ENCODE peak calls at places on chromosomes 7 and 10, in ten cellular contexts. W is foreskin fibroblast; O is cardiac fibroblast; L is suprapubic skin; U is AG10803; P is CD8-positive, alpha-beta T cell; B is cardiac muscle cell; Q is retinal pigment epithelial cell; S is fibroblast of the aortic adventitia; E is adrenal gland. N is an unnamed sample.

GRCh38 chr10:110488944-110489343 is 8.8 kb upstream of the DUSP5 start:
- DNase-seq in W (no peak), O (no peak), L (no peak), U (no peak), P (no peak), B (no peak), Q (no peak), S (no peak), E (no peak), N (no peak)

GRCh38 chr10:103847909-103848468 is 7.4 kb downstream of the SH3PXD2A start:
- DNase-seq in W (no peak), O (no peak), L (no peak), U (no peak), P (no peak), B (no peak), Q (no peak), S (no peak), E (no peak), N (no peak)

GRCh38 chr10:132230557-132231210 is 43.9 kb downstream of the DPYSL4 start:
- DNase-seq in W (no peak), O (no peak), L (no peak), U (no peak), P (no peak), B (no peak), Q (no peak), S (no peak), E (no peak), N (no peak)

GRCh38 chr7:102152672-102153585 is 133.7 kb upstream of the SH2B2 start:
- DNase-seq in W (no peak), O (peak), L (no peak), U (peak), P (no peak), B (peak), Q (no peak), S (peak), E (no peak), N (no peak)

GRCh38 chr10:3365630-3366029 is 193.0 kb upstream of the PITRM1 start:
- DNase-seq in W (no peak), O (no peak), L (no peak), U (no peak), P (no peak), B (no peak), Q (no peak), S (peak), E (no peak), N (no peak)

GRCh38 chr10:60098676-60099601 is 192.6 kb upstream of the CCDC6 start:
- DNase-seq in W (no peak), O (no peak), L (no peak), U (no peak), P (no peak), B (no peak), Q (no peak), S (no peak), E (no peak), N (peak)

GRCh38 chr10:69499726-69500689 is 48.7 kb downstream of the TSPAN15 start:
- DNase-seq in W (no peak), O (no peak), L (no peak), U (no peak), P (no peak), B (no peak), Q (no peak), S (no peak), E (no peak), N (no peak)

GRCh38 chr7:132161231-132161915 is 414.9 kb downstream of the PLXNA4 start:
- DNase-seq in W (peak), O (peak), L (no peak), U (peak), P (no peak), B (peak), Q (no peak), S (no peak), E (peak), N (no peak)

GRCh38 chr7:50476953-50477625 is 26.9 kb upstream of the FIGNL1 start:
- DNase-seq in W (no peak), O (no peak), L (no peak), U (no peak), P (no peak), B (no peak), Q (no peak), S (no peak), E (no peak), N (no peak)

GRCh38 chr10:59741583-59741982 is 11.7 kb downstream of the MRLN start:
- DNase-seq in W (no peak), O (no peak), L (no peak), U (no peak), P (no peak), B (no peak), Q (no peak), S (no peak), E (no peak), N (no peak)

GRCh38 chr7:26180792-26181198 is 19.8 kb downstream of the HNRNPA2B1 start:
- DNase-seq in W (no peak), O (peak), L (no peak), U (no peak), P (no peak), B (peak), Q (no peak), S (no peak), E (peak), N (no peak)

GRCh38 chr7:43249808-43250145 is 137.3 kb downstream of the HECW1 start:
- DNase-seq in W (peak), O (no peak), L (no peak), U (peak), P (no peak), B (no peak), Q (no peak), S (peak), E (no peak), N (no peak)

GRCh38 chr10:29877798-29878491 is 181.4 kb downstream of the JCAD start:
- DNase-seq in W (no peak), O (peak), L (no peak), U (no peak), P (no peak), B (peak), Q (no peak), S (no peak), E (peak), N (no peak)

GRCh38 chr7:52925332-52925731 is 110.1 kb upstream of the POM121L12 start:
- DNase-seq in W (no peak), O (no peak), L (no peak), U (no peak), P (no peak), B (no peak), Q (no peak), S (no peak), E (no peak), N (no peak)

GRCh38 chr10:34260904-34261303 is 554.2 kb downstream of the PARD3 start:
- DNase-seq in W (no peak), O (no peak), L (no peak), U (no peak), P (no peak), B (no peak), Q (no peak), S (no peak), E (no peak), N (no peak)

GRCh38 chr7:65448824-65449504 is 75.3 kb downstream of the ZNF92 start:
- DNase-seq in W (peak), O (peak), L (no peak), U (peak), P (no peak), B (peak), Q (peak), S (peak), E (no peak), N (peak)

GRCh38 chr10:3236644-3237043 is 64.1 kb upstream of the PITRM1 start:
- DNase-seq in W (no peak), O (no peak), L (no peak), U (no peak), P (no peak), B (no peak), Q (no peak), S (no peak), E (no peak), N (no peak)

GRCh38 chr7:4014649-4015048 is 667.4 kb upstream of the FOXK1 start:
- DNase-seq in W (no peak), O (no peak), L (no peak), U (no peak), P (no peak), B (no peak), Q (no peak), S (no peak), E (peak), N (no peak)

GRCh38 chr10:48594799-48595198 is 10.1 kb downstream of the ARHGAP22 start:
- DNase-seq in W (no peak), O (no peak), L (no peak), U (no peak), P (no peak), B (no peak), Q (no peak), S (no peak), E (no peak), N (peak)

GRCh38 chr7:148711191-148712102 is 12.7 kb downstream of the CUL1 start:
- DNase-seq in W (no peak), O (no peak), L (no peak), U (no peak), P (no peak), B (no peak), Q (no peak), S (no peak), E (no peak), N (no peak)

GRCh38 chr7:112398534-112398933 is 51.7 kb upstream of the IFRD1 start:
- DNase-seq in W (no peak), O (no peak), L (no peak), U (no peak), P (no peak), B (no peak), Q (no peak), S (no peak), E (no peak), N (no peak)

DNA sequence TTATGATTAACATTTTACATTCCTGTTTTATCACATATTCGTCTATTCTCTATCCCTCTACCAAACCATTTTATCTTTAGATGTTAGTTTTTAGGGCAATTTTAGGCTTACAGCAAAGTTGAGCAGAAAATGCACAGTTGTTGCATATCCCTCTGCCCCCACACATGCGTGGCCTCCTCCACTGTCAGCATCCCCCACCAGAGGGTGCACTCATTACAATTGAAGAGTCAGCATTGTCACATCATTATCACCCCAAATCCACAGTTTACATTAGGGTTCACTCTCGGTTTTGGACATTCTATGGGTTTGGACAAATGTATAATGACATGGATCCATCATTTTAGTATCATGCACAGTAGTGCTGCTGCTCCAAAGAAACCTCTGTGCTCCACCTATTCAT is 86.4 kb downstream of the WDR37 start:
- DNase-seq in W (no peak), O (no peak), L (no peak), U (no peak), P (no peak), B (no peak), Q (no peak), S (no peak), E (no peak), N (no peak)
- TF ChIP-seq CTCF in W (no peak), O (peak), L (no peak), U (no peak), P (peak), B (peak), Q (peak), S (no peak), E (no peak), N (peak)

GRCh38 chr10:74026428-74026979 is 28.6 kb downstream of the VCL start:
- DNase-seq in W (no peak), O (no peak), L (no peak), U (no peak), P (no peak), B (no peak), Q (no peak), S (peak), E (no peak), N (no peak)

GRCh38 chr10:74027702-74028101 is 29.8 kb downstream of the VCL start:
- DNase-seq in W (no peak), O (no peak), L (no peak), U (no peak), P (no peak), B (no peak), Q (no peak), S (no peak), E (no peak), N (no peak)

GRCh38 chr10:74022941-74023629 is 25.2 kb downstream of the VCL start:
- DNase-seq in W (no peak), O (no peak), L (no peak), U (no peak), P (no peak), B (no peak), Q (no peak), S (no peak), E (no peak), N (no peak)

GRCh38 chr10:74024600-74024999 is 26.7 kb downstream of the VCL start:
- DNase-seq in W (no peak), O (no peak), L (no peak), U (no peak), P (no peak), B (no peak), Q (no peak), S (no peak), E (no peak), N (no peak)

DNA sequence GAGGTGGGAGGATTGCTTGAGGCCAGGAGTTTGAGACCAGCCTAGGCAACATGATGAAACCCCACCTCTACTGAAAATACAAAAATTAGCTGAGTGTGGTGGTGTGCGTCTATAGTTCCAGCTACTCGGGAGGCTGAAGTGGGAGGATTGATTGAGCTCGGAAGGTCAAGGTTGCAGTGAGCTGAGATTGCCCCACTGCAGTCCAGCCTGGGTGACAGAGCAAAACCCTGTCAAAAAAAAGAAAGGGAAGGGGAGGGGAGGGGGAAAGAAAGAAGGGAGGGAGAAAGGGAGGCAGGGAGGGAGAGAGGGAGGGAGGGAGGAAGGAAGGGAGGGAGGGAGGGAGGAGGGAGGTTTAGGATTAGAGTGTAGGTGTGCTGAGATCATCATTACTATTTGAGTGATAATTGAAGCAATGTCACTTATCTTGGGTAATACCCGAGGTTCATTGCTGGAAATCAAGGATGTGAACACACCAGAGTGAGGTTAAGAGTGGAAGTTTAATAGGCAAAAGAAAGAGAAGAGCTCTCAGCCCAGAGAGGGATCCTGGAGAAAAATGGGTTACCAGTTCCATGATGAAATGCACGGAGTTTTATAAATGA is 27.6 kb downstream of the VCL start:
- DNase-seq in W (no peak), O (no peak), L (no peak), U (no peak), P (no peak), B (no peak), Q (no peak), S (no peak), E (no peak), N (no peak)
- H3K4me3 ChIP-seq in W (no peak), O (no peak), L (no peak), U (no peak), P (no peak), B (no peak), Q (no peak), S (no peak), E (no peak), N (no peak)

DNA sequence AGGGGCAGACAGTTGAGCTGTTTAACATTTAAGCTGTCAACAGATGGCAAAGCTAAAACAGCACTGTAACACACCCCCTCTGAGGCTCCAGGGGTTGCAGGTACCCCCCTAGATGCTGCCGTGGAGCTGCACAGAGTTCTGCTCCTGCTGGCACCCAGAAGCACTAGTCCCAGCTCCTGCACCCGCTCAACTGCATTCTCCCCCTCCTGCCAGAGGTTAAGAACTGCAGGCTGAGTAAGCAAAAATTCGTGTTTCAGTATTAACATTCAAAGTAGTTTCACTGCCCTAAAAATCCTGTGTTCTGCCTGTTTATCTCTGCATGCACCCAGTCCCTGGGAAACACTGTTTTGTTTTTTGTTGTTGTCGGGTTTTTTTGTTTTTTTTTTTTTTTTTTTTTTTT is 790.8 kb upstream of the KCND2 start:
- DNase-seq in W (no peak), O (peak), L (no peak), U (no peak), P (no peak), B (peak), Q (no peak), S (peak), E (no peak), N (peak)
- TF ChIP-seq CTCF in W (no peak), O (peak), L (no peak), U (no peak), P (no peak), B (peak), Q (peak), S (peak), E (no peak), N (peak)

GRCh38 chr7:80604436-80604835 is 34.0 kb upstream of the CD36 start:
- DNase-seq in W (no peak), O (no peak), L (no peak), U (no peak), P (no peak), B (no peak), Q (no peak), S (no peak), E (no peak), N (no peak)
- H3K4me3 ChIP-seq in W (no peak), O (no peak), L (no peak), U (no peak), P (no peak), B (no peak), Q (no peak), S (no peak), E (no peak), N (no peak)

GRCh38 chr10:113052076-113052830 is 102.2 kb downstream of the TCF7L2 start:
- DNase-seq in W (no peak), O (no peak), L (no peak), U (no peak), P (no peak), B (no peak), Q (no peak), S (peak), E (no peak), N (peak)
- TF ChIP-seq CTCF in W (no peak), O (peak), L (no peak), U (peak), P (no peak), B (peak), Q (peak), S (peak), E (peak), N (peak)

DNA sequence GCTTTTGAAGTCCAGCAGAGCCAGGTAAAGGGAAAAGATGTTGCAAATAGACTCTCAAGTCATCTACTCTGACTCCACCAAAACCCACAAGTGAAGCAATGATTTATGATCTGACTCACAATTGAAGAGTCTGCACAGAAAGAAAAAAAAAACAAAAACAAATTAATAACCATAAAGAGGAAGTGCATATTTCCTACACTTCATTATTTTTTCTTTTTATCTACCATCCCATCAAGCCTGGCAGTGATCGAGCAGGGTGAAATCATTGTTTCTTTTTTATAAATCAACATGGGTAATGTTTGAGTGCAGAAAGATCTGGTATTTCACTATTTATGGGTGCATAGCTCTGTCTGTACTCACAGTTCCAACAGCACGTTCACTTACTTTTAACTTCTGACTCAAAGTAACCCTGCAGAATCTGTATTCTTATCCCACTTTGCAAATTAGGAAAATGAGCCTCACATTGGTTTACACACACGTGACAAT is 829.0 kb downstream of the TNS3 start:
- DNase-seq in W (peak), O (peak), L (no peak), U (peak), P (no peak), B (peak), Q (no peak), S (peak), E (no peak), N (peak)
- H3K4me3 ChIP-seq in W (no peak), O (no peak), L (no peak), U (no peak), P (no peak), B (no peak), Q (no peak), S (no peak), E (no peak), N (no peak)

DNA sequence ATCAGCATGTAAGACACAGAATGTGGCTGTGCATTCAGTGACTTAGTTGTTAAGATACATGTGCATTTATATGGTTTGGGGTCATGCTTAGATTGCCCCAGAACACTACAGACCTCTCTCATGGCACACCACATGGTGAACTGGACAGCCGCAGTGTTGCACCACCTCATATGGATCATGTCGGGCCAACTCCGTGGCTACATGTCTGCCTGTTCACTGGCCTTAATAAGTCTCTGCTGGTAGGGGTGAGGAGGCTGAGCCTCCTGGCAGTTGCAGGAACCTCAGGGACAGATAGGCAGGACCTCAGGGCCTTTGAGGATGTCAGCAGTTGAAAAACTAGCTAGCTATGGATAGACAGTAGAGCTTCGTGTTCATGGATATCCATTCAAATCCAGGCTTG is 751.0 kb downstream of the GRID1 start:
- DNase-seq in W (no peak), O (no peak), L (no peak), U (no peak), P (no peak), B (no peak), Q (no peak), S (no peak), E (no peak), N (no peak)
- TF ChIP-seq CTCF in W (no peak), O (no peak), L (no peak), U (no peak), P (no peak), B (no peak), Q (no peak), S (no peak), E (no peak), N (no peak)

DNA sequence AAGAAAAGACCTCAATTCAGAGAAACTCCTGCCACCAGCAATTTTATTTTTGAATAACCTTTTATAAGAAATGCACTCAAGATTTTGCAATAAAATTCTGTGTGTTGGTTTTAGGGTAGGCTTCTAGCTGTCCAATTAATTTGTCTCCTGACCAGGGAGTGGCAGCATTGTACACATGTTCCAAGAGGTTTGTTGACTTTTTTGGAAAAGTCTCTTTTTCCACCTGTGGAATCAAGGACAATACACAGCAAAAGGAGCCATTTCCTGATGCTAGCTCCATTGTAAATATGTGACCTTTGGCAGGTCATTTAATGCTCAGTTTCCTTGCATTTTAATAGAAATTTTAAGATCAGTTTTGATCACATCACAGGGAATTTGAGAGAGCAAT is 1.8 kb downstream of the GIMAP5 start:
- DNase-seq in W (no peak), O (no peak), L (no peak), U (no peak), P (no peak), B (no peak), Q (no peak), S (no peak), E (no peak), N (no peak)
- H3K4me3 ChIP-seq in W (no peak), O (no peak), L (peak), U (no peak), P (peak), B (no peak), Q (no peak), S (no peak), E (no peak), N (no peak)

DNA sequence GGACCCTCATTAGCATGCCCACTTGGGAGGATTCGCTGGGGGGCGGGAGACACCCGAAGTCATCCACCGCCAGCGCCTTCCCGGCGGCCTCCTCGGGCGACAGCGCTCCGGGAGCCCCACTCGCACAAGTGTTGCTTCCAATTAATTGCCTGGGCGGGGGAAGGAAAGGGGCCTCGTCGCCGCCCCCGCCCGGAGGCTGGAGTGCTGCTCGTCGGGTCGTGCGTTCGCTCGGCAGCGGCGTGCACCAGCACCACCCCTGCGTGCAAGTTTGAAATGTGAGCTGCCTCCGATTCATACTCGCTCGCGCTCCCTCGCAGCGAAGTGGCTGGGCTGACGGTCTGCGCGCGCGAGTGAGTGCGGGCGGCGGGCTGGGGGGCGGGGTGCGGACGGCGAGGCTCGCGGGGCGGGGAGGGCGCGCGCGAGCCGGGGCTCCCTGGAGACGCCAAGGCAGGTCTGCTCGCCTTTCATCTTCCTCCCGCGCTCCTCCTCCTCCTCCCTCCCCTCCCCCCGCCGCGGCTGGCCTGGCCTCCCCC is 104.6 kb upstream of the PPIF start:
- DNase-seq in W (peak), O (peak), L (no peak), U (peak), P (peak), B (peak), Q (no peak), S (peak), E (peak), N (peak)
- TF ChIP-seq CTCF in W (no peak), O (no peak), L (no peak), U (no peak), P (no peak), B (no peak), Q (no peak), S (no peak), E (no peak), N (no peak)

N was measured in A673.